ENCODE peak calls at places on chromosomes 6 and 20, in four cellular contexts. One of them, this sample, is unnamed.
A peak's percentile ranks its signal among the peaks of the same experiment; 100 is the strongest.

GRCh38 chr6:78947529-78947928 is 80.2 kb downstream of the IRAK1BP1 start:
- DNase-seq in NCI-H226: no peak
- DNase-seq in hippocampal formation: no peak
- DNase-seq in ecto neural progenitor cell: no peak
- DNase-seq in this sample: no peak

GRCh38 chr20:25987073-25987927 is 290.6 kb upstream of the ZNF337 start:
- DNase-seq in NCI-H226: no peak
- DNase-seq in hippocampal formation: peak; percentile 4
- DNase-seq in ecto neural progenitor cell: peak; percentile 82
- DNase-seq in this sample: peak; percentile 24

GRCh38 chr6:121794630-121795029 is 359.2 kb downstream of the GJA1 start:
- DNase-seq in NCI-H226: peak; percentile 83
- DNase-seq in hippocampal formation: no peak
- DNase-seq in ecto neural progenitor cell: no peak
- DNase-seq in this sample: no peak

GRCh38 chr6:134674562-134674961 is 275.3 kb downstream of the ALDH8A1 start:
- DNase-seq in NCI-H226: no peak
- DNase-seq in hippocampal formation: no peak
- DNase-seq in ecto neural progenitor cell: no peak
- DNase-seq in this sample: no peak

GRCh38 chr6:44542401-44543116 is 155.1 kb downstream of the CDC5L start:
- DNase-seq in NCI-H226: no peak
- DNase-seq in hippocampal formation: peak; percentile 43
- DNase-seq in ecto neural progenitor cell: peak; percentile 53
- DNase-seq in this sample: no peak

GRCh38 chr20:23116301-23117089 is 30.4 kb upstream of the CD93 start:
- DNase-seq in NCI-H226: peak; percentile 12
- DNase-seq in hippocampal formation: no peak
- DNase-seq in ecto neural progenitor cell: no peak
- DNase-seq in this sample: no peak

GRCh38 chr20:9572690-9573089 is 58.3 kb downstream of the LAMP5 start:
- DNase-seq in NCI-H226: no peak
- DNase-seq in hippocampal formation: no peak
- DNase-seq in ecto neural progenitor cell: no peak
- DNase-seq in this sample: no peak

GRCh38 chr6:21277601-21278043 is 315.9 kb upstream of the SOX4 start:
- DNase-seq in NCI-H226: peak; percentile 52
- DNase-seq in hippocampal formation: no peak
- DNase-seq in ecto neural progenitor cell: no peak
- DNase-seq in this sample: no peak

GRCh38 chr6:157603314-157603940 is 219.6 kb upstream of the SNX9 start:
- DNase-seq in NCI-H226: no peak
- DNase-seq in hippocampal formation: no peak
- DNase-seq in ecto neural progenitor cell: no peak
- DNase-seq in this sample: no peak

GRCh38 chr20:39038495-39038894 is 76.4 kb downstream of the DHX35 start:
- DNase-seq in NCI-H226: no peak
- DNase-seq in hippocampal formation: no peak
- DNase-seq in ecto neural progenitor cell: no peak
- DNase-seq in this sample: no peak

GRCh38 chr20:12597491-12597890 is 411.3 kb upstream of the SPTLC3 start:
- DNase-seq in NCI-H226: no peak
- DNase-seq in hippocampal formation: no peak
- DNase-seq in ecto neural progenitor cell: no peak
- DNase-seq in this sample: no peak

GRCh38 chr6:17687136-17687535 is 19.6 kb downstream of the NUP153 start:
- DNase-seq in NCI-H226: no peak
- DNase-seq in hippocampal formation: no peak
- DNase-seq in ecto neural progenitor cell: no peak
- DNase-seq in this sample: no peak

GRCh38 chr6:159676804-159677203 is 16.2 kb downstream of the SOD2 start:
- DNase-seq in NCI-H226: no peak
- DNase-seq in hippocampal formation: no peak
- DNase-seq in ecto neural progenitor cell: no peak
- DNase-seq in this sample: no peak

GRCh38 chr6:53527249-53527765 is 17.6 kb downstream of the GCLC start:
- DNase-seq in NCI-H226: no peak
- DNase-seq in hippocampal formation: no peak
- DNase-seq in ecto neural progenitor cell: no peak
- DNase-seq in this sample: no peak

GRCh38 chr20:62636446-62636845 is 5.9 kb upstream of the SLCO4A1 start:
- DNase-seq in NCI-H226: no peak
- DNase-seq in hippocampal formation: no peak
- DNase-seq in ecto neural progenitor cell: no peak
- DNase-seq in this sample: no peak

GRCh38 chr6:152232494-152233151 is 404.5 kb downstream of the SYNE1 start:
- DNase-seq in NCI-H226: peak; percentile 65
- DNase-seq in hippocampal formation: no peak
- DNase-seq in ecto neural progenitor cell: no peak
- DNase-seq in this sample: no peak

GRCh38 chr20:49583669-49584417 is 15.9 kb upstream of the PTGIS start:
- DNase-seq in NCI-H226: peak; percentile 89
- DNase-seq in hippocampal formation: no peak
- DNase-seq in ecto neural progenitor cell: no peak
- DNase-seq in this sample: no peak

GRCh38 chr6:100343678-100344077 is 121.0 kb downstream of the SIM1 start:
- DNase-seq in NCI-H226: peak; percentile 87
- DNase-seq in hippocampal formation: no peak
- DNase-seq in ecto neural progenitor cell: no peak
- DNase-seq in this sample: no peak